ENCODE peak calls at places on chromosomes 4 and X, in five cellular contexts. Z, S, G, X and C are unnamed samples.

GRCh38 chr4:6953751-6954380 is 44.2 kb downstream of the TBC1D14 start:
- DNase-seq in Z (no peak), X (peak; percentile 76), S (no peak), G (no peak), C (peak; percentile 82)

GRCh38 chrX:10190367-10190766 is 33.6 kb downstream of the CLCN4 start:
- DNase-seq in Z (peak; percentile 70), G (peak; percentile 28), X (peak; percentile 85), S (peak; percentile 64), C (peak; percentile 45)

GRCh38 chrX:19347916-19348315 is 4.2 kb downstream of the PDHA1 start:
- DNase-seq in X (no peak), G (no peak), Z (no peak), S (no peak), C (no peak)

GRCh38 chr4:3198906-3199305 is 50.1 kb upstream of the MSANTD1 start:
- DNase-seq in G (no peak), X (no peak), S (no peak), Z (no peak), C (no peak)

GRCh38 chr4:48974979-48975640 is 11.0 kb upstream of the CWH43 start:
- DNase-seq in Z (no peak), G (no peak), S (no peak), X (no peak), C (peak; percentile 64)

GRCh38 chrX:49209434-49210251 is 9.7 kb upstream of the SYP start:
- DNase-seq in G (no peak), Z (no peak), X (no peak), S (no peak), C (no peak)

GRCh38 chrX:118271770-118272169 is 74.1 kb upstream of the WDR44 start:
- DNase-seq in S (no peak), G (no peak), X (peak; percentile 63), Z (peak; percentile 31), C (no peak)

GRCh38 chrX:115023139-115023538 is 5.7 kb upstream of the IL13RA2 start:
- DNase-seq in G (no peak), S (no peak), X (peak; percentile 79), Z (peak; percentile 68), C (no peak)

GRCh38 chrX:134144231-134144630 is 92.8 kb upstream of the CCDC160 start:
- DNase-seq in X (peak; percentile 11), S (peak; percentile 21), G (peak; percentile 24), Z (peak; percentile 11), C (no peak)

GRCh38 chrX:136047969-136048368 is 62.7 kb downstream of the SLC9A6 start:
- DNase-seq in X (no peak), S (no peak), G (no peak), Z (no peak), C (no peak)

GRCh38 chrX:134377537-134377936 is 82.4 kb upstream of the HPRT1 start:
- DNase-seq in Z (peak; percentile 59), S (peak; percentile 61), G (no peak), X (peak; percentile 67), C (no peak)

GRCh38 chr4:184649971-184650855 is 675 bp downstream of the PRIMPOL start:
- DNase-seq in X (peak; percentile 43), S (peak; percentile 29), Z (no peak), G (no peak), C (no peak)

GRCh38 chr4:40980318-40980883 is 230.6 kb downstream of the NSUN7 start:
- DNase-seq in Z (peak; percentile 43), X (peak; percentile 58), G (peak; percentile 23), S (peak; percentile 17), C (no peak)

GRCh38 chr4:1022739-1023066 is 11.3 kb downstream of the FGFRL1 start:
- DNase-seq in X (no peak), Z (no peak), S (no peak), G (no peak), C (no peak)

GRCh38 chr4:99008051-99008450 is 12.5 kb downstream of the METAP1 start:
- DNase-seq in G (no peak), S (no peak), Z (no peak), X (no peak), C (no peak)

GRCh38 chr4:165625281-165625680 is 246.5 kb downstream of the CPE start:
- DNase-seq in S (no peak), Z (no peak), X (peak; percentile 77), G (no peak), C (no peak)

GRCh38 chr4:177974461-177974860 is 532.2 kb upstream of the AGA start:
- DNase-seq in X (no peak), Z (no peak), S (no peak), G (no peak), C (no peak)

GRCh38 chrX:12971282-12972003 is 3.5 kb upstream of the TMSB4X start:
- DNase-seq in S (no peak), Z (no peak), X (no peak), G (peak; percentile 14), C (peak; percentile 65)

GRCh38 chr4:37068580-37068979 is 176.0 kb upstream of the NWD2 start:
- DNase-seq in X (no peak), Z (no peak), G (no peak), S (no peak), C (no peak)

GRCh38 chr4:7693237-7693608 is 246.4 kb downstream of the AFAP1 start:
- DNase-seq in Z (no peak), X (no peak), S (no peak), G (no peak), C (no peak)

GRCh38 chrX:1190596-1191145 is 21.8 kb downstream of the CRLF2 start:
- DNase-seq in S (no peak), G (no peak), X (no peak), Z (no peak), C (no peak)

GRCh38 chr4:78410225-78410624 is 141.3 kb upstream of the ANXA3 start:
- DNase-seq in Z (no peak), X (no peak), S (no peak), G (no peak), C (no peak)

GRCh38 chr4:40576651-40577480 is 52.8 kb downstream of the RBM47 start:
- DNase-seq in X (peak; percentile 95), Z (peak; percentile 98), G (peak; percentile 70), S (peak; percentile 80), C (peak; percentile 92)

GRCh38 chrX:17519349-17519748 is 144.3 kb downstream of the NHS start:
- DNase-seq in G (no peak), Z (no peak), X (peak; percentile 49), S (no peak), C (peak; percentile 50)

GRCh38 chr4:141009931-141010330 is 123.3 kb downstream of the RNF150 start:
- DNase-seq in G (no peak), Z (no peak), X (no peak), S (no peak), C (no peak)

GRCh38 chr4:77308843-77309242 is 151.8 kb downstream of the CCNG2 start:
- DNase-seq in Z (peak; percentile 34), G (peak; percentile 49), S (peak; percentile 23), X (peak; percentile 36), C (no peak)

GRCh38 chr4:38013461-38014366 is 53.5 kb downstream of the PTTG2 start:
- DNase-seq in X (peak; percentile 42), S (no peak), Z (no peak), G (no peak), C (no peak)

GRCh38 chrX:66039916-66040315 is at the start of gene VSIG4:
- DNase-seq in Z (no peak), S (no peak), X (no peak), G (no peak), C (no peak)

GRCh38 chr4:1637580-1638271 is 46.4 kb downstream of the FAM53A start:
- DNase-seq in X (no peak), S (no peak), G (no peak), Z (no peak), C (no peak)